ENCODE peak calls at places on chromosomes 12 and 14, in five cellular contexts. One of them, this sample, is unnamed.

GRCh38 chr14:59037086-59037485 is 151.4 kb upstream of the DAAM1 start:
- DNase-seq in M059J: no peak
- DNase-seq in HuH-7: no peak
- DNase-seq in uterus: no peak
- DNase-seq in substantia nigra: no peak
- DNase-seq in this sample: no peak

GRCh38 chr12:77932216-77932615 is 101.5 kb downstream of the NAV3 start:
- DNase-seq in M059J: no peak
- DNase-seq in HuH-7: no peak
- DNase-seq in uterus: no peak
- DNase-seq in substantia nigra: no peak
- DNase-seq in this sample: no peak

GRCh38 chr12:108260969-108261368 is 78.1 kb downstream of the CMKLR1 start:
- DNase-seq in M059J: no peak
- DNase-seq in HuH-7: no peak
- DNase-seq in uterus: no peak
- DNase-seq in substantia nigra: no peak
- DNase-seq in this sample: no peak

GRCh38 chr14:90201344-90201743 is 55.0 kb upstream of the PSMC1 start:
- DNase-seq in M059J: no peak
- DNase-seq in HuH-7: no peak
- DNase-seq in uterus: no peak
- DNase-seq in substantia nigra: no peak
- DNase-seq in this sample: no peak

GRCh38 chr12:1546931-1547640 is 47.3 kb downstream of the FBXL14 start:
- DNase-seq in M059J: no peak
- DNase-seq in HuH-7: no peak
- DNase-seq in uterus: no peak
- DNase-seq in substantia nigra: no peak
- DNase-seq in this sample: no peak

GRCh38 chr12:62600038-62600437 is 133.4 kb downstream of the MON2 start:
- DNase-seq in M059J: no peak
- DNase-seq in HuH-7: no peak
- DNase-seq in uterus: no peak
- DNase-seq in substantia nigra: no peak
- DNase-seq in this sample: no peak

GRCh38 chr14:61870163-61870562 is 107.9 kb downstream of the SNAPC1 start:
- DNase-seq in M059J: no peak
- DNase-seq in HuH-7: no peak
- DNase-seq in uterus: no peak
- DNase-seq in substantia nigra: no peak
- DNase-seq in this sample: no peak

GRCh38 chr12:5432011-5432400 is at the start of gene NTF3:
- DNase-seq in M059J: peak
- DNase-seq in HuH-7: peak
- DNase-seq in uterus: no peak
- DNase-seq in substantia nigra: no peak
- DNase-seq in this sample: no peak

GRCh38 chr14:103360548-103360947 is 24.7 kb upstream of the MARK3 start:
- DNase-seq in M059J: no peak
- DNase-seq in HuH-7: no peak
- DNase-seq in uterus: no peak
- DNase-seq in substantia nigra: no peak
- DNase-seq in this sample: no peak

GRCh38 chr14:104238424-104239184 is 100.2 kb downstream of the KIF26A start:
- DNase-seq in M059J: no peak
- DNase-seq in HuH-7: no peak
- DNase-seq in uterus: no peak
- DNase-seq in substantia nigra: no peak
- DNase-seq in this sample: no peak

GRCh38 chr12:58764100-58764953 is 156.0 kb downstream of the LRIG3 start:
- DNase-seq in M059J: peak
- DNase-seq in HuH-7: no peak
- DNase-seq in uterus: no peak
- DNase-seq in substantia nigra: no peak
- DNase-seq in this sample: no peak

GRCh38 chr14:99891900-99892299 is 98.7 kb downstream of the EML1 start:
- DNase-seq in M059J: no peak
- DNase-seq in HuH-7: no peak
- DNase-seq in uterus: no peak
- DNase-seq in substantia nigra: no peak
- DNase-seq in this sample: no peak

This sample was measured in amygdala.